ENCODE peak calls at places on chromosome 9, in six cellular contexts. One of them, this sample, is unnamed. For H3K4me1, the result is how much of the 10 kb centered on the place peaks cover.

GRCh38 chr9:3648722-3649121 is 122.9 kb upstream of the RFX3 start:
- DNase-seq in A549: no peak
- DNase-seq in CD4-positive, CD25-positive, alpha-beta regulatory T cell: no peak
- DNase-seq in naive thymus-derived CD4-positive, alpha-beta T cell: no peak
- DNase-seq in DND-41: no peak
- DNase-seq in transverse colon: no peak
- DNase-seq in this sample: no peak

GRCh38 chr9:89278997-89279739 is 31.8 kb upstream of the CKS2 start:
- DNase-seq in A549: peak
- DNase-seq in CD4-positive, CD25-positive, alpha-beta regulatory T cell: peak
- DNase-seq in naive thymus-derived CD4-positive, alpha-beta T cell: peak
- DNase-seq in DND-41: peak
- DNase-seq in transverse colon: no peak
- DNase-seq in this sample: no peak

GRCh38 chr9:87640385-87640795 is 85.5 kb upstream of the CTSL start:
- DNase-seq in A549: no peak
- DNase-seq in CD4-positive, CD25-positive, alpha-beta regulatory T cell: no peak
- DNase-seq in naive thymus-derived CD4-positive, alpha-beta T cell: no peak
- DNase-seq in DND-41: no peak
- DNase-seq in transverse colon: no peak
- DNase-seq in this sample: no peak

GRCh38 chr9:105475302-105475701 is 27.5 kb downstream of the FSD1L start:
- DNase-seq in A549: peak
- DNase-seq in CD4-positive, CD25-positive, alpha-beta regulatory T cell: no peak
- DNase-seq in naive thymus-derived CD4-positive, alpha-beta T cell: no peak
- DNase-seq in DND-41: no peak
- DNase-seq in transverse colon: no peak
- DNase-seq in this sample: no peak

GRCh38 chr9:120713257-120714087 is 798 bp downstream of the MEGF9 start:
- DNase-seq in A549: no peak
- DNase-seq in CD4-positive, CD25-positive, alpha-beta regulatory T cell: peak
- DNase-seq in naive thymus-derived CD4-positive, alpha-beta T cell: peak
- DNase-seq in DND-41: peak
- DNase-seq in transverse colon: peak
- DNase-seq in this sample: peak

GRCh38 chr9:4741365-4742031 is 496 bp upstream of the AK3 start:
- DNase-seq in A549: no peak
- DNase-seq in CD4-positive, CD25-positive, alpha-beta regulatory T cell: peak
- DNase-seq in naive thymus-derived CD4-positive, alpha-beta T cell: peak
- DNase-seq in DND-41: no peak
- DNase-seq in transverse colon: peak
- DNase-seq in this sample: peak

GRCh38 chr9:27423919-27424710 is 100.0 kb upstream of the IFNK start:
- DNase-seq in A549: no peak
- DNase-seq in CD4-positive, CD25-positive, alpha-beta regulatory T cell: no peak
- DNase-seq in naive thymus-derived CD4-positive, alpha-beta T cell: no peak
- DNase-seq in DND-41: no peak
- DNase-seq in transverse colon: no peak
- DNase-seq in this sample: no peak

GRCh38 chr9:93682155-93682968 is 106.0 kb downstream of the PHF2 start:
- DNase-seq in A549: peak
- DNase-seq in CD4-positive, CD25-positive, alpha-beta regulatory T cell: peak
- DNase-seq in naive thymus-derived CD4-positive, alpha-beta T cell: peak
- DNase-seq in DND-41: peak
- DNase-seq in transverse colon: peak
- DNase-seq in this sample: peak

GRCh38 chr9:31683126-31683525 is 701.3 kb upstream of the ACO1 start:
- DNase-seq in A549: no peak
- DNase-seq in CD4-positive, CD25-positive, alpha-beta regulatory T cell: no peak
- DNase-seq in naive thymus-derived CD4-positive, alpha-beta T cell: no peak
- DNase-seq in DND-41: no peak
- DNase-seq in transverse colon: no peak
- DNase-seq in this sample: no peak

GRCh38 chr9:37155601-37156000 is 35.2 kb downstream of the ZCCHC7 start:
- DNase-seq in A549: no peak
- DNase-seq in CD4-positive, CD25-positive, alpha-beta regulatory T cell: no peak
- DNase-seq in naive thymus-derived CD4-positive, alpha-beta T cell: no peak
- DNase-seq in DND-41: no peak
- DNase-seq in transverse colon: no peak
- DNase-seq in this sample: no peak

GRCh38 chr9:133113163-133113927 is 7.7 kb downstream of the RALGDS start:
- DNase-seq in A549: no peak
- DNase-seq in CD4-positive, CD25-positive, alpha-beta regulatory T cell: no peak
- DNase-seq in naive thymus-derived CD4-positive, alpha-beta T cell: no peak
- DNase-seq in DND-41: no peak
- DNase-seq in transverse colon: no peak
- DNase-seq in this sample: peak

GRCh38 chr9:114616684-114617520 is 5.8 kb downstream of the TMEM268 start:
- DNase-seq in A549: no peak
- DNase-seq in CD4-positive, CD25-positive, alpha-beta regulatory T cell: no peak
- DNase-seq in naive thymus-derived CD4-positive, alpha-beta T cell: no peak
- DNase-seq in DND-41: no peak
- DNase-seq in transverse colon: peak
- DNase-seq in this sample: peak

GRCh38 chr9:130877300-130877699 is 19.3 kb downstream of the QRFP start:
- DNase-seq in A549: no peak
- DNase-seq in CD4-positive, CD25-positive, alpha-beta regulatory T cell: no peak
- DNase-seq in naive thymus-derived CD4-positive, alpha-beta T cell: no peak
- DNase-seq in DND-41: no peak
- DNase-seq in transverse colon: no peak
- DNase-seq in this sample: no peak
- H3K27ac ChIP-seq in A549: no peak
- H3K27ac ChIP-seq in CD4-positive, CD25-positive, alpha-beta regulatory T cell: no peak
- H3K27ac ChIP-seq in naive thymus-derived CD4-positive, alpha-beta T cell: no peak
- H3K27ac ChIP-seq in DND-41: no peak
- H3K27ac ChIP-seq in transverse colon: no peak
- H3K27ac ChIP-seq in this sample: no peak

GRCh38 chr9:124285490-124285889 is 27.7 kb downstream of the NEK6 start:
- DNase-seq in A549: no peak
- DNase-seq in CD4-positive, CD25-positive, alpha-beta regulatory T cell: no peak
- DNase-seq in naive thymus-derived CD4-positive, alpha-beta T cell: no peak
- DNase-seq in DND-41: no peak
- DNase-seq in transverse colon: no peak
- DNase-seq in this sample: no peak
- H3K4me1 ChIP-seq in A549: half or more
- H3K4me1 ChIP-seq in CD4-positive, CD25-positive, alpha-beta regulatory T cell: under half
- H3K4me1 ChIP-seq in naive thymus-derived CD4-positive, alpha-beta T cell: under half
- H3K4me1 ChIP-seq in DND-41: under half
- H3K4me1 ChIP-seq in transverse colon: half or more
- H3K4me1 ChIP-seq in this sample: under half

DNA sequence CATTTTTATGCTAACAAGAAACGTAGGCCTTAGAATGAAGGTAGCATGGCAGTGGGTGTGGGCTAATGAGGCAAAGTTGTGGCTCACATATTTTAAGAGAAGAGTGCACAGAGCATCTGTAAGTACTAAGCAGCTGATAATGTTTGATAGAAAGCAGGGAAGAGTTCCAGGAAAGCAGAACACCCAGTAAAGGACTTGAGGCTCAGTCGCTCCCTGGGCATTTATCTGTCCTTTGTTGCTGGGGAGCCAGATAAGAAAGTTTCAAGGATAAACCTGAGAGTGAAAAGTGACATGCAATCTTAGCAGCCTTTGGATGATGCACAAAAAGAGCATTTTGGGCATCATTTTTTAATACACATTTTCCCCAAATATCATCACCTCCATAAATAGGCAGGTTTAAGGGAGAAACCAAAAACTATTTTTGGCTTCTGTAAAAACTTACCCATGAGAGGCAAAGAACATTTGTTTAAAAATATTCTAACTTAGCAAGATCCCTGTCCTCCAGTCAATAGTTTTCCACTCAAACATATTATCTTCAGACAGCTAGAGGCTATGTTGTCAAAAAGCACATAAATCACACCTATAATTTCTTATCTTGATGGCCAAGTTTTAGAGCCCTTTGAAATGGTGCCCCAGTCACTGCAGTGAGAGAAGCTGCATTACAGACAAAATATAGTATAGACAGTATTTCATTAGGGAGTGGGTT is 3.4 kb downstream of the FREM1 start:
- DNase-seq in A549: no peak
- DNase-seq in CD4-positive, CD25-positive, alpha-beta regulatory T cell: no peak
- DNase-seq in naive thymus-derived CD4-positive, alpha-beta T cell: no peak
- DNase-seq in DND-41: no peak
- DNase-seq in transverse colon: no peak
- DNase-seq in this sample: no peak
- H3K4me3 ChIP-seq in A549: no peak
- H3K4me3 ChIP-seq in CD4-positive, CD25-positive, alpha-beta regulatory T cell: no peak
- H3K4me3 ChIP-seq in naive thymus-derived CD4-positive, alpha-beta T cell: no peak
- H3K4me3 ChIP-seq in DND-41: no peak
- H3K4me3 ChIP-seq in transverse colon: no peak
- H3K4me3 ChIP-seq in this sample: peak

DNA sequence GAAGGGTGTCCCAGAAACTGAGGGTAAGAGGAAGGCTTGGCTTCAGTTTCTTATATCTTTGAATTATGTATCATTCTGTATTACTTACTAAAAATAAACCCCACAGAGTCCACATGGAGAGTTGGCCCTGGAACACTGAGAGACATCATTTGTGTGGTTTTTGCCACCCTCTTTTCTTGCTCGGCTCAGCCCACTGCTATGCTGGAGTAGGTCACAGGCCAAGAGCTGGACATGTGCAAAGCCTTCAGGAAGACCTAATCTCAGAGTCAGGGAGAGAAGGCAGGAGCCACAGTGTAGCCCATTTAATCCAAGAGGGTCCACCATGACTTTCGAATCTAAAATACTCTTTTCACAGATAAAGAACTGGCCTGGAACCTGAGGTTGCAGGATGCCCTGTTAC is 47.5 kb downstream of the MAMDC2 start:
- DNase-seq in A549: no peak
- DNase-seq in CD4-positive, CD25-positive, alpha-beta regulatory T cell: no peak
- DNase-seq in naive thymus-derived CD4-positive, alpha-beta T cell: no peak
- DNase-seq in DND-41: no peak
- DNase-seq in transverse colon: no peak
- DNase-seq in this sample: no peak
- H3K27ac ChIP-seq in A549: no peak
- H3K27ac ChIP-seq in CD4-positive, CD25-positive, alpha-beta regulatory T cell: no peak
- H3K27ac ChIP-seq in naive thymus-derived CD4-positive, alpha-beta T cell: no peak
- H3K27ac ChIP-seq in DND-41: no peak
- H3K27ac ChIP-seq in transverse colon: peak
- H3K27ac ChIP-seq in this sample: no peak

DNA sequence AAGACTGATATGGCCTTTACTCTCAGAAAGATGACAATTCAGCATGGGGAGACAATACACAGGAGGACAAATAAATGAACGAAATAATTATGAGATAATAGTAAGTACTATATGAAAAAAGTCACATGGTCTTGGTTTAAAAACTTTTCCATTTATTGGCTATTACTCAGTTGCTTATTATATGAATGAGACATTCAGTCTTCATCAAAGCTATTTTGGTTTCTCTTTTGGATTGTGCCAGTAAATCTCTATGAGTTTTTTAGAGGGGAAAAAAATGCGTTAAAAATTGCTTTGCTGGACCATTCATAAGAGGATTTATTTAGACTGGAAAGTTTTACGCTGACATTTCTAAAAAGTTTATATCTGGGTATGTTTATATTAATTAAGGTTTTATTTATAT is 137.7 kb downstream of the AOPEP start:
- DNase-seq in A549: no peak
- DNase-seq in CD4-positive, CD25-positive, alpha-beta regulatory T cell: no peak
- DNase-seq in naive thymus-derived CD4-positive, alpha-beta T cell: no peak
- DNase-seq in DND-41: no peak
- DNase-seq in transverse colon: no peak
- DNase-seq in this sample: no peak
- H3K4me1 ChIP-seq in A549: half or more
- H3K4me1 ChIP-seq in CD4-positive, CD25-positive, alpha-beta regulatory T cell: under half
- H3K4me1 ChIP-seq in naive thymus-derived CD4-positive, alpha-beta T cell: under half
- H3K4me1 ChIP-seq in DND-41: under half
- H3K4me1 ChIP-seq in transverse colon: half or more
- H3K4me1 ChIP-seq in this sample: under half

DNA sequence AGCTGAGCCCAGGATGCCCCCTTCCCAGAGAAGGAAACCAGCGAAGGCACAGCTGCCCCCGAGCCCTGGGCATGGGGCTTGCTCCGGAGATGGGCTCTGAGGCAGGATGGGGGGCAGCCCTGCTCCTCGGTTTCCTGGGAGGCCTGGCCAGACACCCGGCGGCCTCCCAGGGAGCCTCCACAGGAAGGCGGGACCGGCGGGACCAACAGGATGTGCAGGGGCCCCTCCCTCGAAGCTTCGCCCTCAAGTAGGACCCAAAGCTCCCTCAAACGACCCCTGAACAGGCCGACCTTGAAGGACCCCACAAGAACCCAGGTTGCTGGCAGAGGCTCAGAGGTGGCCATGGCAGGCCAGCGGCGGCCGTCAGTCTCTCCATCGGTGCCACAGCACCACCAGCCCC is 11.7 kb downstream of the EXD3 start:
- DNase-seq in A549: no peak
- DNase-seq in CD4-positive, CD25-positive, alpha-beta regulatory T cell: peak
- DNase-seq in naive thymus-derived CD4-positive, alpha-beta T cell: no peak
- DNase-seq in DND-41: no peak
- DNase-seq in transverse colon: no peak
- DNase-seq in this sample: no peak
- H3K4me3 ChIP-seq in A549: peak
- H3K4me3 ChIP-seq in CD4-positive, CD25-positive, alpha-beta regulatory T cell: no peak
- H3K4me3 ChIP-seq in naive thymus-derived CD4-positive, alpha-beta T cell: no peak
- H3K4me3 ChIP-seq in DND-41: no peak
- H3K4me3 ChIP-seq in transverse colon: no peak
- H3K4me3 ChIP-seq in this sample: no peak